ENCODE peak calls at places on chromosomes 11 and 22, in six cellular contexts. A is mammary epithelial cell, G is IMR-90, F is tibial artery, O is upper lobe of right lung, T is H9. K is an unnamed sample.

GRCh38 chr11:3674189-3674588 is 3.0 kb upstream of the CHRNA10 start:
- DNase-seq in O (no peak), F (no peak), A (peak; percentile 93), T (no peak), G (peak; percentile 88), K (no peak)

GRCh38 chr11:46658259-46658658 is 40.9 kb downstream of the ATG13 start:
- DNase-seq in A (no peak), F (peak; percentile 82), G (peak; percentile 81), O (no peak), T (no peak), K (peak; percentile 81)

GRCh38 chr22:43128928-43129424 is 14.2 kb downstream of the MCAT start:
- DNase-seq in G (no peak), F (no peak), O (no peak), T (no peak), A (no peak), K (no peak)

GRCh38 chr11:18802381-18803257 is 11.0 kb upstream of the PTPN5 start:
- DNase-seq in A (peak; percentile 40), G (peak; percentile 71), O (no peak), F (peak; percentile 26), T (peak; percentile 61), K (no peak)

GRCh38 chr11:33633251-33634003 is 67.2 kb downstream of the C11orf91 start:
- DNase-seq in F (no peak), A (peak; percentile 98), O (no peak), T (peak; percentile 44), G (peak; percentile 72), K (no peak)

GRCh38 chr22:40855104-40855959 is 1.1 kb downstream of the ST13 start:
- DNase-seq in F (peak; percentile 36), O (no peak), T (no peak), A (peak; percentile 35), G (no peak), K (no peak)

GRCh38 chr11:114395776-114396175 is 4.5 kb downstream of the C11orf71 start:
- DNase-seq in A (peak; percentile 25), G (no peak), F (no peak), T (peak; percentile 67), O (no peak), K (no peak)

GRCh38 chr11:17770048-17770652 is 35.6 kb downstream of the KCNC1 start:
- DNase-seq in G (no peak), O (peak; percentile 61), F (no peak), A (no peak), T (peak; percentile 55), K (no peak)

GRCh38 chr11:17508816-17509215 is 32.2 kb upstream of the ABCC8 start:
- DNase-seq in G (no peak), O (no peak), T (no peak), F (no peak), A (no peak), K (no peak)

GRCh38 chr11:17934194-17934593 is 78.7 kb downstream of the SERGEF start:
- DNase-seq in A (no peak), F (no peak), G (no peak), O (no peak), T (no peak), K (no peak)

GRCh38 chr22:39132281-39132680 is 20.2 kb downstream of the CBX7 start:
- DNase-seq in F (no peak), G (no peak), O (no peak), T (no peak), A (no peak), K (no peak)

GRCh38 chr22:42922374-42923177 is 65.5 kb upstream of the ARFGAP3 start:
- DNase-seq in F (no peak), O (peak; percentile 62), T (no peak), A (no peak), G (no peak), K (no peak)

GRCh38 chr11:79242616-79243015 is 198.2 kb downstream of the TENM4 start:
- DNase-seq in T (no peak), O (no peak), G (no peak), A (no peak), F (no peak), K (no peak)

GRCh38 chr22:31253949-31254348 is 38.3 kb downstream of the PIK3IP1 start:
- DNase-seq in A (peak; percentile 98), T (peak; percentile 86), F (no peak), O (peak; percentile 74), G (no peak), K (no peak)

GRCh38 chr22:44894782-44895181 is 115.0 kb downstream of the PHF21B start:
- DNase-seq in T (peak; percentile 28), F (no peak), G (no peak), A (no peak), O (no peak), K (no peak)

GRCh38 chr11:83480811-83481210 is 194.6 kb upstream of the CCDC90B start:
- DNase-seq in O (no peak), T (no peak), G (no peak), A (no peak), F (no peak), K (no peak)

GRCh38 chr22:48511211-48511610 is 1316.5 kb downstream of the BRD1 start:
- DNase-seq in T (no peak), F (no peak), A (no peak), G (no peak), O (no peak), K (no peak)

GRCh38 chr11:68546555-68546954 is 86.0 kb downstream of the PPP6R3 start:
- DNase-seq in T (no peak), O (no peak), F (no peak), A (no peak), G (peak; percentile 47), K (no peak)

GRCh38 chr11:93000511-93001476 is 31.3 kb downstream of the MTNR1B start:
- DNase-seq in G (peak; percentile 95), T (no peak), A (peak; percentile 90), F (no peak), O (no peak), K (no peak)

GRCh38 chr11:795638-796564 is 2.2 kb downstream of the SLC25A22 start:
- DNase-seq in F (peak; percentile 82), A (peak; percentile 72), O (peak; percentile 92), T (no peak), G (peak; percentile 89), K (peak; percentile 55)

DNA sequence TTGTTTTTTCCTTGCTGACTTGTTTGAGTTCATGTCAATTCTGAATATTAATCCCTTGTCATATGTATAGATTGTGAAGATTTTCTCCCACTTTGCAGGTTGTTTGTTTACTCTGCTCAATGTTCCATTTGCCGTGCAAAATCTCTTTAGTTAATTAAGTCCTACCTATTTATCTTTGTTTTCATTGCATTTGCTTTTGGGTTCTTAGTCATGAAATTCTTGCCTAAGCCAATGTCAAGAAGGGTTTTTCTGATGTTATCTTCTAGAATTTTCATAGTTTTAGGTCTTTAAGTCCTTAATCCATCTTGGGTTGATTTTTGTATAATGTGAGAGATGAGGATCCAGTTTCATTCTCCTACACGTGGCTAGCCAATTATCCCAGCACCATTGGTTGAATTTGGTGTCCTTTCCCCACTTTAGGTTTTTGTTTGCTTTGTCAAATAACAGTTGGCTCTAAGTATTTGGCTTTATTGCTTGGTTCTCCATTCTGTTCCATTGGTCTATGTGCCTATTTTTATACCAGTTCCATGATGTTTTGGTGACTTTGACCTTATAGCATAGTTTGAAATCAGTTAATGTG is 163.1 kb upstream of the PGR start:
- DNase-seq in T (no peak), O (no peak), A (no peak), F (no peak), G (no peak), K (no peak)
- H3K9me3 ChIP-seq in T (no peaks in the 10 kb centered on the region), O (peaks cover 10% of the 10 kb centered on the region), A (no peaks in the 10 kb centered on the region), F (peaks cover 16% of the 10 kb centered on the region), G (no peaks in the 10 kb centered on the region), K (no peaks in the 10 kb centered on the region)

GRCh38 chr11:26286472-26287066 is 45.4 kb upstream of the ANO3 start:
- DNase-seq in O (no peak), G (peak; percentile 37), T (peak; percentile 43), F (no peak), A (peak; percentile 1), K (no peak)
- TF ChIP-seq CTCF in O (peak; percentile 27), G (peak; percentile 44), T (peak; percentile 67), F (no peak), A (peak; percentile 23), K (peak; percentile 37)

GRCh38 chr22:23883658-23884057 is 10.5 kb upstream of the MIF start:
- DNase-seq in T (no peak), G (no peak), O (no peak), F (no peak), A (no peak), K (no peak)
- H3K27ac ChIP-seq in T (no peak overlapping the region), G (no peak overlapping the region), O (no peak overlapping the region), F (no peak overlapping the region), A (no peak overlapping the region), K (no peak overlapping the region)

DNA sequence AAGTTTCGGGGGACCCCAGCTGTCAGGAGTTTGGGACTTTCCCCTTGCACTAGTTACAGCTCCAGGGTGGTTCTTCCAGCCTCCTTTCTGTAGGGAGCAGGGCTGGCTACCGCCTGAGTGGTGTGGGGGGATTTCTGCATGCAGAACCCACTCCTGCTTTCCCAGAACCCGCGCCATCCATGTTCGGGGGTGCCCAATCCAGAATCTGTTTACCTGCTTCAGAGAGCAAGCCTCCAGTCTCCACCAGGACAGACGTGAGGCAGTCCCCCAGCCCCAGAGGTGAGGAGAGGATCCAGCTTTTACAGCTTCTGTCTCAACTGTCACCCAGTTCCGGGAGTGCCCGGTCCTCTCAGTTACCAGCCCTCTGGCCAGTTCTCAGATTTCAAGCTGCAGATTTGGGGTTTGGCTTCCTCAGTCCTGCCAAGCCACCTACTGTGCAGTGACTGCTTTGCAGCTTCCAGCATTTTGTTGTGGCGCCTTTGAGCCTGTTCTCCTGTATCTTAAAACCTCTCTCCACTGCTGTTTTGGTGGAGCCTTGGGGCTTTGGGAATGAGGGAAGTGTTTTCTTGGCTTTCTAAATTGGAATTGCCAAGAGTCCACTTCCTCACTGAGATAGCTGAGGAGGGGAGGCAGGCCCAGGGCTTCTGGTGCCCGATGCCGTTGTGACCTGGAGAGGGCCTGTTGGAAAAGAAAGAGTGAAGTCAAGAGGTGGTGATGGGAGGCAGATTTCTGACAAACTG is 513.2 kb downstream of the TBC1D22A start:
- DNase-seq in G (no peak), O (peak; percentile 40), T (no peak), A (no peak), F (no peak), K (no peak)
- H3K9me3 ChIP-seq in G (peaks cover 6% of the 10 kb centered on the region), O (no peaks in the 10 kb centered on the region), T (peaks cover 88% of the 10 kb centered on the region), A (peaks cover 27% of the 10 kb centered on the region), F (peaks cover 3% of the 10 kb centered on the region), K (no peaks in the 10 kb centered on the region)

K was measured in tibial nerve.